ENCODE peak calls at places on chromosomes 4 and X, in ten cellular contexts. B, R, L, O, G, N, I, X, Z and Q are unnamed samples.

GRCh38 chrX:15946783-15947550 is 92.4 kb upstream of the AP1S2 start:
- DNase-seq in Z (no peak), X (peak; percentile 82), B (no peak), R (no peak), G (no peak), N (no peak), I (no peak), L (peak; percentile 90), O (no peak), Q (peak; percentile 5)

GRCh38 chr4:159101983-159102622 is 776 bp upstream of the RAPGEF2 start:
- DNase-seq in B (no peak), R (no peak), X (peak; percentile 13), O (no peak), Z (no peak), N (no peak), I (no peak), G (no peak), L (no peak), Q (no peak)

GRCh38 chrX:15947648-15948317 is 93.2 kb upstream of the AP1S2 start:
- DNase-seq in X (peak; percentile 76), B (no peak), L (peak; percentile 75), O (no peak), Z (no peak), I (no peak), N (no peak), R (no peak), G (no peak), Q (peak; percentile 6)

GRCh38 chr4:6753103-6753560 is 29.4 kb upstream of the KIAA0232 start:
- DNase-seq in Z (no peak), O (no peak), G (no peak), N (no peak), B (no peak), X (no peak), R (no peak), L (no peak), I (no peak), Q (peak; percentile 68)

GRCh38 chr4:141309864-141310263 is 89.2 kb downstream of the ZNF330 start:
- DNase-seq in X (no peak), Z (no peak), I (no peak), R (no peak), N (no peak), G (no peak), O (no peak), B (no peak), L (no peak), Q (no peak)

GRCh38 chr4:121876976-121877773 is 6.9 kb upstream of the BBS7 start:
- DNase-seq in N (no peak), O (no peak), Z (no peak), B (no peak), R (no peak), X (peak; percentile 18), L (peak; percentile 12), G (no peak), I (no peak), Q (no peak)

GRCh38 chrX:131729295-131729694 is 185.4 kb downstream of the OR13H1 start:
- DNase-seq in G (peak; percentile 86), I (no peak), R (peak; percentile 87), O (no peak), N (peak; percentile 45), B (peak; percentile 63), X (peak; percentile 68), Z (no peak), L (no peak), Q (no peak)

GRCh38 chr4:87978656-87979055 is 3.1 kb downstream of the SPP1 start:
- DNase-seq in G (no peak), L (peak; percentile 36), X (peak; percentile 5), R (no peak), B (no peak), I (peak; percentile 19), N (no peak), Z (no peak), O (no peak), Q (peak; percentile 9)

GRCh38 chr4:3245676-3246075 is 3.3 kb upstream of the MSANTD1 start:
- DNase-seq in N (no peak), L (no peak), B (no peak), Z (no peak), R (no peak), G (no peak), X (no peak), I (no peak), O (no peak), Q (no peak)

GRCh38 chrX:48465336-48465933 is 4.6 kb downstream of the SLC38A5 start:
- DNase-seq in N (no peak), Z (no peak), L (peak; percentile 76), O (no peak), R (no peak), B (no peak), I (no peak), G (no peak), X (peak; percentile 81), Q (no peak)